ENCODE peak calls at places on chromosomes 6 and 20, in nine cellular contexts. One of them, this sample, is unnamed.
A peak's percentile ranks its signal among the peaks of the same experiment; 100 is the strongest.

GRCh38 chr6:111985202-111985731 is 68.6 kb upstream of the CCN6 start:
- DNase-seq in CD8-positive, alpha-beta T cell: no peak
- DNase-seq in HFF-Myc: no peak
- DNase-seq in foreskin fibroblast: peak; percentile 92
- DNase-seq in prostate gland: peak; percentile 61
- DNase-seq in lower lobe of right lung: no peak
- DNase-seq in WERI-Rb-1: no peak
- DNase-seq in H1: no peak
- DNase-seq in heart right ventricle: no peak
- DNase-seq in this sample: peak; percentile 60

GRCh38 chr6:94478178-94479140 is 1059.1 kb upstream of the EPHA7 start:
- DNase-seq in foreskin fibroblast: no peak
- DNase-seq in heart right ventricle: no peak
- DNase-seq in HFF-Myc: no peak
- DNase-seq in prostate gland: no peak
- DNase-seq in WERI-Rb-1: peak; percentile 77
- DNase-seq in lower lobe of right lung: no peak
- DNase-seq in CD8-positive, alpha-beta T cell: no peak
- DNase-seq in H1: no peak
- DNase-seq in this sample: no peak

GRCh38 chr6:34324738-34325444 is 67.6 kb downstream of the NUDT3 start:
- DNase-seq in foreskin fibroblast: peak; percentile 32
- DNase-seq in lower lobe of right lung: no peak
- DNase-seq in CD8-positive, alpha-beta T cell: no peak
- DNase-seq in H1: no peak
- DNase-seq in HFF-Myc: no peak
- DNase-seq in prostate gland: peak; percentile 13
- DNase-seq in WERI-Rb-1: no peak
- DNase-seq in heart right ventricle: no peak
- DNase-seq in this sample: no peak

GRCh38 chr6:56860466-56860865 is 94.4 kb upstream of the BEND6 start:
- DNase-seq in heart right ventricle: no peak
- DNase-seq in WERI-Rb-1: no peak
- DNase-seq in H1: no peak
- DNase-seq in CD8-positive, alpha-beta T cell: no peak
- DNase-seq in prostate gland: no peak
- DNase-seq in lower lobe of right lung: no peak
- DNase-seq in HFF-Myc: no peak
- DNase-seq in foreskin fibroblast: peak; percentile 45
- DNase-seq in this sample: no peak

GRCh38 chr20:49549806-49550551 is 18.0 kb downstream of the PTGIS start:
- DNase-seq in CD8-positive, alpha-beta T cell: no peak
- DNase-seq in foreskin fibroblast: no peak
- DNase-seq in H1: peak; percentile 28
- DNase-seq in HFF-Myc: no peak
- DNase-seq in heart right ventricle: no peak
- DNase-seq in WERI-Rb-1: no peak
- DNase-seq in prostate gland: no peak
- DNase-seq in lower lobe of right lung: no peak
- DNase-seq in this sample: no peak

GRCh38 chr6:69866351-69867074 is at the start of gene COL19A1:
- DNase-seq in prostate gland: no peak
- DNase-seq in HFF-Myc: no peak
- DNase-seq in WERI-Rb-1: no peak
- DNase-seq in heart right ventricle: peak; percentile 17
- DNase-seq in foreskin fibroblast: no peak
- DNase-seq in CD8-positive, alpha-beta T cell: peak; percentile 5
- DNase-seq in H1: peak; percentile 60
- DNase-seq in lower lobe of right lung: peak; percentile 41
- DNase-seq in this sample: peak; percentile 39

GRCh38 chr20:45833030-45833882 is at the start of gene SNX21:
- DNase-seq in heart right ventricle: peak; percentile 89
- DNase-seq in H1: peak; percentile 90
- DNase-seq in lower lobe of right lung: peak; percentile 82
- DNase-seq in CD8-positive, alpha-beta T cell: peak; percentile 6
- DNase-seq in prostate gland: peak; percentile 49
- DNase-seq in WERI-Rb-1: peak; percentile 82
- DNase-seq in foreskin fibroblast: peak; percentile 94
- DNase-seq in HFF-Myc: peak; percentile 52
- DNase-seq in this sample: peak; percentile 66

GRCh38 chr6:12075067-12075563 is 63.0 kb downstream of the HIVEP1 start:
- DNase-seq in CD8-positive, alpha-beta T cell: no peak
- DNase-seq in heart right ventricle: no peak
- DNase-seq in prostate gland: no peak
- DNase-seq in lower lobe of right lung: no peak
- DNase-seq in WERI-Rb-1: no peak
- DNase-seq in H1: no peak
- DNase-seq in foreskin fibroblast: no peak
- DNase-seq in HFF-Myc: no peak
- DNase-seq in this sample: no peak

GRCh38 chr6:159809149-159809548 is 9.1 kb downstream of the PNLDC1 start:
- DNase-seq in heart right ventricle: no peak
- DNase-seq in lower lobe of right lung: no peak
- DNase-seq in HFF-Myc: no peak
- DNase-seq in prostate gland: no peak
- DNase-seq in foreskin fibroblast: no peak
- DNase-seq in H1: no peak
- DNase-seq in WERI-Rb-1: no peak
- DNase-seq in CD8-positive, alpha-beta T cell: no peak
- DNase-seq in this sample: no peak

GRCh38 chr6:25312034-25312620 is 33.0 kb downstream of the CARMIL1 start:
- DNase-seq in foreskin fibroblast: peak; percentile 57
- DNase-seq in HFF-Myc: peak; percentile 45
- DNase-seq in H1: no peak
- DNase-seq in prostate gland: no peak
- DNase-seq in lower lobe of right lung: no peak
- DNase-seq in heart right ventricle: no peak
- DNase-seq in CD8-positive, alpha-beta T cell: no peak
- DNase-seq in WERI-Rb-1: no peak
- DNase-seq in this sample: no peak

GRCh38 chr6:168276576-168277273 is 42.9 kb downstream of the DACT2 start:
- DNase-seq in lower lobe of right lung: no peak
- DNase-seq in foreskin fibroblast: no peak
- DNase-seq in CD8-positive, alpha-beta T cell: no peak
- DNase-seq in HFF-Myc: no peak
- DNase-seq in prostate gland: no peak
- DNase-seq in H1: no peak
- DNase-seq in WERI-Rb-1: no peak
- DNase-seq in heart right ventricle: no peak
- DNase-seq in this sample: no peak

GRCh38 chr20:10433623-10434466 is at the start of gene MKKS:
- DNase-seq in H1: peak; percentile 92
- DNase-seq in lower lobe of right lung: peak; percentile 94
- DNase-seq in heart right ventricle: peak; percentile 94
- DNase-seq in foreskin fibroblast: peak; percentile 93
- DNase-seq in CD8-positive, alpha-beta T cell: peak; percentile 80
- DNase-seq in prostate gland: peak; percentile 82
- DNase-seq in HFF-Myc: peak; percentile 66
- DNase-seq in WERI-Rb-1: peak; percentile 92
- DNase-seq in this sample: peak; percentile 84
- TF ChIP-seq CTCF in H1: no peak
- TF ChIP-seq CTCF in lower lobe of right lung: no peak
- TF ChIP-seq CTCF in heart right ventricle: peak; percentile 19
- TF ChIP-seq CTCF in foreskin fibroblast: no peak
- TF ChIP-seq CTCF in CD8-positive, alpha-beta T cell: no peak
- TF ChIP-seq CTCF in prostate gland: no peak
- TF ChIP-seq CTCF in HFF-Myc: no peak
- TF ChIP-seq CTCF in WERI-Rb-1: no peak
- TF ChIP-seq CTCF in this sample: no peak

GRCh38 chr6:149881066-149881766 is 16.7 kb downstream of the RAET1E start:
- DNase-seq in CD8-positive, alpha-beta T cell: no peak
- DNase-seq in H1: no peak
- DNase-seq in WERI-Rb-1: no peak
- DNase-seq in lower lobe of right lung: no peak
- DNase-seq in prostate gland: no peak
- DNase-seq in foreskin fibroblast: no peak
- DNase-seq in HFF-Myc: no peak
- DNase-seq in heart right ventricle: no peak
- DNase-seq in this sample: no peak

GRCh38 chr6:149881860-149882259 is 16.1 kb downstream of the RAET1E start:
- DNase-seq in HFF-Myc: no peak
- DNase-seq in H1: no peak
- DNase-seq in prostate gland: no peak
- DNase-seq in lower lobe of right lung: no peak
- DNase-seq in CD8-positive, alpha-beta T cell: no peak
- DNase-seq in WERI-Rb-1: no peak
- DNase-seq in heart right ventricle: no peak
- DNase-seq in foreskin fibroblast: no peak
- DNase-seq in this sample: no peak

GRCh38 chr6:149885888-149886287 is 12.0 kb downstream of the RAET1E start:
- DNase-seq in lower lobe of right lung: no peak
- DNase-seq in WERI-Rb-1: no peak
- DNase-seq in prostate gland: no peak
- DNase-seq in CD8-positive, alpha-beta T cell: no peak
- DNase-seq in HFF-Myc: no peak
- DNase-seq in foreskin fibroblast: no peak
- DNase-seq in H1: no peak
- DNase-seq in heart right ventricle: no peak
- DNase-seq in this sample: no peak

GRCh38 chr6:149884617-149885016 is 13.3 kb downstream of the RAET1E start:
- DNase-seq in foreskin fibroblast: no peak
- DNase-seq in prostate gland: no peak
- DNase-seq in H1: no peak
- DNase-seq in heart right ventricle: no peak
- DNase-seq in lower lobe of right lung: no peak
- DNase-seq in CD8-positive, alpha-beta T cell: no peak
- DNase-seq in HFF-Myc: no peak
- DNase-seq in WERI-Rb-1: no peak
- DNase-seq in this sample: no peak

DNA sequence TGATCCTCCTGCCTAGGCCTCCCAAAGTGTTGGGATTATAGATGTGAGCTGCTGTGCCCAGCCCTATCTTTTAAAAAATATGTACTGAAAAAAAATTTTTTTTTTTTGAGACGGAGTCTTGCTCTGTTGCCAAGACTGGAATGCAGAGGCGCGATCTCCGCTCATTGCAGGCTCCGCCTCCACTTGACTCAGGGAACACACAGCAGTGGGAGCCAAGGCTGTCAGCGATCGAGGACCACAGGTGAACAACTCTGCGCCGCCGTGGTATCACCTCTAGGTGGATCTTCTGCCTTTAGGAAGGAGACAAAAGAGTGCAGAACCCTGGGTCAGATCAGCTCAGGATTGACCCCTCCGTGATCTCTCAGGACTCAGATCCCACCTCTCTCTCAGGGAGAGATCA is 13.7 kb downstream of the RAET1E start:
- DNase-seq in H1: peak; percentile 65
- DNase-seq in heart right ventricle: no peak
- DNase-seq in CD8-positive, alpha-beta T cell: no peak
- DNase-seq in HFF-Myc: no peak
- DNase-seq in foreskin fibroblast: no peak
- DNase-seq in lower lobe of right lung: peak; percentile 79
- DNase-seq in prostate gland: no peak
- DNase-seq in WERI-Rb-1: no peak
- DNase-seq in this sample: no peak
- TF ChIP-seq CTCF in H1: peak; percentile 23
- TF ChIP-seq CTCF in heart right ventricle: no peak
- TF ChIP-seq CTCF in CD8-positive, alpha-beta T cell: no peak
- TF ChIP-seq CTCF in HFF-Myc: no peak
- TF ChIP-seq CTCF in foreskin fibroblast: no peak
- TF ChIP-seq CTCF in lower lobe of right lung: no peak
- TF ChIP-seq CTCF in prostate gland: no peak
- TF ChIP-seq CTCF in WERI-Rb-1: no peak
- TF ChIP-seq CTCF in this sample: no peak

DNA sequence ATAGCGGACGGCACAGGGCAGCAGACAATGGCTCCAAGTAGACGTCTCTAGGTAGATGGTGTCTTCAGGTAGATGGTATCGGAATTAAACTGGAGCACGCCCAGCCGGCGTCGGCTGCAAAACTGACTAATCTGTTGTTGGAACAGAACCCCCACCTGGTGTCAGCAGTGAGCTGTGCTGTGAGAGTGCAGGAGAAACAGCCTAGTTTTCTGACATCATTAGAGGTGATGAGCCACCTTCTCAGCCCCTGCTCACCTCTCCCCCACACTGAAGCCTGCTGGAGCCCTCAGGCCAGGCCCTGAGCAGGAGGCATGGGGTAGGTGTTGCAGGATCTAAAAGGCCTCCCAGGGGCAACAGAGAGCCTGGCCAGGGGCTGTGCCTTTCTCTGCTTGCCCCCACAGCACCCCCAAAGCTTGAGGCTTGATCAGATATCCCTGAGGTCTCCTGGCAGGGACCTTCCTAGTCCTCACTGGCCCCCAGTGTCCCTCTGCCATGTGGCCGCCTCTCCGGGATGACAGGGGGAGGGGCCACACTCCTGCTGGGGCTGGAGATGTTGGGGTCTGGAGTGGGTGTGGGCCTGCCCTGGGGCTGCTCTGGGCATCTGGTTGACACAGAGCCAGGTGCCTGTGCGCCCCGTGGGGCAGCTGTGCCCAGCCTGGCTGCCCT is 6.9 kb upstream of the HELZ2 start:
- DNase-seq in foreskin fibroblast: no peak
- DNase-seq in H1: no peak
- DNase-seq in WERI-Rb-1: peak; percentile 81
- DNase-seq in HFF-Myc: no peak
- DNase-seq in lower lobe of right lung: no peak
- DNase-seq in heart right ventricle: no peak
- DNase-seq in prostate gland: peak; percentile 40
- DNase-seq in CD8-positive, alpha-beta T cell: peak; percentile 63
- DNase-seq in this sample: no peak
- TF ChIP-seq CTCF in foreskin fibroblast: peak; percentile 41
- TF ChIP-seq CTCF in H1: peak; percentile 52
- TF ChIP-seq CTCF in WERI-Rb-1: peak; percentile 84
- TF ChIP-seq CTCF in HFF-Myc: peak; percentile 49
- TF ChIP-seq CTCF in lower lobe of right lung: peak; percentile 21
- TF ChIP-seq CTCF in heart right ventricle: peak; percentile 32
- TF ChIP-seq CTCF in prostate gland: no peak
- TF ChIP-seq CTCF in CD8-positive, alpha-beta T cell: peak; percentile 64
- TF ChIP-seq CTCF in this sample: peak; percentile 41

GRCh38 chr6:54619102-54619501 is 227.5 kb upstream of the FAM83B start:
- DNase-seq in HFF-Myc: no peak
- DNase-seq in H1: no peak
- DNase-seq in prostate gland: no peak
- DNase-seq in CD8-positive, alpha-beta T cell: no peak
- DNase-seq in WERI-Rb-1: no peak
- DNase-seq in heart right ventricle: no peak
- DNase-seq in lower lobe of right lung: no peak
- DNase-seq in foreskin fibroblast: no peak
- DNase-seq in this sample: no peak

GRCh38 chr6:54624779-54625178 is 221.8 kb upstream of the FAM83B start:
- DNase-seq in foreskin fibroblast: no peak
- DNase-seq in prostate gland: no peak
- DNase-seq in H1: no peak
- DNase-seq in heart right ventricle: no peak
- DNase-seq in HFF-Myc: no peak
- DNase-seq in WERI-Rb-1: no peak
- DNase-seq in lower lobe of right lung: no peak
- DNase-seq in CD8-positive, alpha-beta T cell: no peak
- DNase-seq in this sample: no peak

GRCh38 chr6:54618597-54618996 is 228.0 kb upstream of the FAM83B start:
- DNase-seq in foreskin fibroblast: no peak
- DNase-seq in H1: no peak
- DNase-seq in prostate gland: no peak
- DNase-seq in HFF-Myc: no peak
- DNase-seq in lower lobe of right lung: no peak
- DNase-seq in heart right ventricle: no peak
- DNase-seq in WERI-Rb-1: no peak
- DNase-seq in CD8-positive, alpha-beta T cell: no peak
- DNase-seq in this sample: no peak

GRCh38 chr6:54624216-54624615 is 222.4 kb upstream of the FAM83B start:
- DNase-seq in CD8-positive, alpha-beta T cell: no peak
- DNase-seq in lower lobe of right lung: no peak
- DNase-seq in HFF-Myc: no peak
- DNase-seq in foreskin fibroblast: no peak
- DNase-seq in H1: no peak
- DNase-seq in heart right ventricle: no peak
- DNase-seq in WERI-Rb-1: no peak
- DNase-seq in prostate gland: no peak
- DNase-seq in this sample: no peak

GRCh38 chr6:54621285-54621684 is 225.3 kb upstream of the FAM83B start:
- DNase-seq in HFF-Myc: no peak
- DNase-seq in CD8-positive, alpha-beta T cell: no peak
- DNase-seq in H1: no peak
- DNase-seq in prostate gland: no peak
- DNase-seq in heart right ventricle: no peak
- DNase-seq in foreskin fibroblast: no peak
- DNase-seq in WERI-Rb-1: peak; percentile 19
- DNase-seq in lower lobe of right lung: no peak
- DNase-seq in this sample: no peak
- TF ChIP-seq CTCF in HFF-Myc: peak; percentile 13
- TF ChIP-seq CTCF in CD8-positive, alpha-beta T cell: no peak
- TF ChIP-seq CTCF in H1: peak; percentile 33
- TF ChIP-seq CTCF in prostate gland: no peak
- TF ChIP-seq CTCF in heart right ventricle: no peak
- TF ChIP-seq CTCF in foreskin fibroblast: peak; percentile 5
- TF ChIP-seq CTCF in WERI-Rb-1: peak; percentile 68
- TF ChIP-seq CTCF in lower lobe of right lung: no peak
- TF ChIP-seq CTCF in this sample: no peak